ENCODE peak calls at places on chromosome 15, in nine cellular contexts. W, N, H, B, M, Z, K, C and G are unnamed samples.

GRCh38 chr15:67832965-67833503 is 6.8 kb downstream of the RNU6-1 start:
- DNase-seq in K (no peak), C (no peak), H (no peak), B (peak), N (no peak), W (no peak), M (no peak), Z (no peak), G (no peak)

GRCh38 chr15:34701536-34701935 is 53.3 kb downstream of the GJD2 start:
- DNase-seq in W (no peak), C (no peak), N (no peak), B (no peak), Z (no peak), H (no peak), M (peak), K (peak), G (no peak)

GRCh38 chr15:57298843-57299550 is 77.3 kb upstream of the CGNL1 start:
- DNase-seq in M (no peak), N (no peak), Z (peak), H (no peak), W (no peak), K (no peak), B (no peak), C (no peak), G (no peak)

GRCh38 chr15:87267798-87268197 is 988.7 kb downstream of the NTRK3 start:
- DNase-seq in W (peak), B (no peak), C (peak), Z (no peak), N (no peak), M (peak), H (no peak), K (peak), G (no peak)

GRCh38 chr15:35560258-35560657 is 14.3 kb upstream of the DPH6 start:
- DNase-seq in C (no peak), N (no peak), K (no peak), B (no peak), W (no peak), M (no peak), Z (no peak), H (no peak), G (no peak)

GRCh38 chr15:94412979-94413741 is 181.8 kb downstream of the MCTP2 start:
- DNase-seq in Z (peak), M (peak), W (peak), K (peak), C (no peak), N (no peak), H (no peak), B (no peak), G (no peak)

GRCh38 chr15:39338251-39338650 is 242.6 kb upstream of the THBS1 start:
- DNase-seq in N (no peak), K (no peak), M (no peak), B (no peak), C (no peak), H (no peak), Z (no peak), W (no peak), G (no peak)

GRCh38 chr15:49286649-49287394 is 116.8 kb downstream of the GALK2 start:
- DNase-seq in B (no peak), W (no peak), K (peak), C (no peak), N (no peak), H (no peak), Z (no peak), M (no peak), G (no peak)

GRCh38 chr15:80977627-80978036 is 12.0 kb downstream of the MESD start:
- DNase-seq in K (peak), N (peak), B (peak), C (no peak), H (peak), W (peak), M (peak), Z (peak), G (no peak)

GRCh38 chr15:78727561-78727960 is 83.7 kb downstream of the ADAMTS7 start:
- DNase-seq in C (no peak), H (no peak), K (peak), B (no peak), M (peak), W (no peak), Z (no peak), N (no peak), G (no peak)

GRCh38 chr15:60017538-60018199 is 13.6 kb downstream of the FOXB1 start:
- DNase-seq in M (peak), K (peak), W (peak), C (no peak), N (no peak), Z (peak), B (no peak), H (no peak), G (no peak)

GRCh38 chr15:43253431-43254403 is 13.0 kb downstream of the TGM5 start:
- DNase-seq in K (peak), C (no peak), N (peak), W (peak), H (no peak), M (peak), B (no peak), Z (no peak), G (peak)

GRCh38 chr15:44381223-44381622 is 46.2 kb upstream of the CTDSPL2 start:
- DNase-seq in H (no peak), W (no peak), Z (peak), C (no peak), M (peak), K (peak), N (no peak), B (no peak), G (no peak)

GRCh38 chr15:43799945-43800285 is at the start of gene SERINC4:
- DNase-seq in W (no peak), H (no peak), Z (no peak), M (no peak), B (no peak), K (no peak), N (no peak), C (no peak), G (no peak)

GRCh38 chr15:89482139-89482538 is 14.2 kb downstream of the RHCG start:
- DNase-seq in H (no peak), W (no peak), K (no peak), M (peak), Z (no peak), B (no peak), N (no peak), C (no peak), G (no peak)

GRCh38 chr15:57133127-57133968 is 214.9 kb downstream of the TCF12 start:
- DNase-seq in Z (no peak), M (no peak), C (peak), B (no peak), H (no peak), W (no peak), K (no peak), N (no peak), G (peak)

GRCh38 chr15:68637755-68638405 is 59.1 kb downstream of the CORO2B start:
- DNase-seq in B (peak), K (peak), W (no peak), N (no peak), Z (no peak), H (no peak), C (peak), M (peak), G (no peak)

GRCh38 chr15:63025460-63025859 is 17.1 kb upstream of the TPM1 start:
- DNase-seq in C (no peak), W (no peak), M (no peak), B (no peak), H (no peak), K (no peak), Z (peak), N (no peak), G (no peak)
- TF ChIP-seq CTCF in C (no peak), W (peak), M (no peak), B (no peak), H (no peak), K (no peak), Z (peak), N (no peak), G (no peak)

DNA sequence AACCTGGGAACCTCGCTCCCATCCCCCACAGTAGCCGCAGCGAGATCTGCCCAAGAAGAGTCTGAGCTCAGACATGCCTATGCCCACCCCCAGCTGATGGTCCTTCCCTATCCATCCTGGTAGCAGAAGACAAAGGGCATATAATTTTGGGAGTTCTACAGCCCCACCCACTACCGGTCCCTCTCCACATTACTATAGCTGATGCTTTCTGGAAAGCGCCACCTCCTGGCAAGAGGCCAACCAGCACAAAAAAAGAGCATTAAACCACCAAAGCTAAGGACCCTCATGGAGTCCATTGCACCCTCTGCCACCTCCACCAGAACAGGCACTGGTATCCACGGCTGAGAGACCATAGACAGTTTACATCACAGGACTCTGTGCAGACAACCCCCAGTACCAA is 168.4 kb downstream of the MEGF11 start:
- DNase-seq in W (peak), N (peak), Z (peak), H (no peak), K (no peak), C (no peak), B (peak), M (no peak), G (no peak)
- TF ChIP-seq CTCF in W (no peak), N (no peak), Z (peak), H (no peak), K (peak), C (no peak), B (no peak), M (no peak), G (no peak)

GRCh38 chr15:31472636-31473383 is 146.2 kb downstream of the KLF13 start:
- DNase-seq in K (peak), C (no peak), W (no peak), M (peak), H (peak), B (no peak), N (no peak), Z (no peak), G (peak)
- TF ChIP-seq CTCF in K (peak), C (no peak), W (no peak), M (no peak), H (no peak), B (no peak), N (no peak), Z (no peak), G (no peak)

DNA sequence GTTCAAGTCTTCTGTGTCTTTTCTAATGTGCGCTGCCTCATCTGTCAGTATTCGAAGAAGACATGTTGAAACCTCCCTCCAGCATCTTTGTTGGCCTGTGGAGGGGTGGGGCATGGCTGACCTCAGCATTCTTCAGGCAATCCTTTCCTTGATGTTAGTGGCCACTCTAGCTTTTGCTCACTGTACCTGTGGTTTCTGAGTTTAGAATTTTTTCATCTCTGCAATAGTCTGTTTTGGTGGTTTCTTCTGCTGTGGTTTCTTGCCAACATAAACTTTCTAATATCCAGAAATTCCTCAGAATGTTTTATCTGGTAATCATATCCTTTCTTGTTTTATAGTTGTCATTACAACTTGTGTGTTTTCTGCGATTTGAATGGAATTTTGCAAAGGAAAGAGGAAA is 251.3 kb upstream of the NR2E3 start:
- DNase-seq in W (peak), M (peak), H (no peak), K (peak), N (no peak), B (no peak), C (peak), Z (no peak), G (no peak)
- TF ChIP-seq CTCF in W (no peak), M (no peak), H (no peak), K (no peak), N (no peak), B (no peak), C (no peak), Z (no peak), G (no peak)

GRCh38 chr15:61644550-61644949 is 415.4 kb upstream of the RORA start:
- DNase-seq in Z (no peak), W (no peak), B (no peak), C (no peak), M (no peak), H (no peak), K (peak), N (no peak), G (no peak)
- TF ChIP-seq CTCF in Z (no peak), W (no peak), B (no peak), C (no peak), M (no peak), H (no peak), K (peak), N (no peak), G (no peak)

GRCh38 chr15:51692154-51692553 is 10.9 kb downstream of the SCG3 start:
- DNase-seq in K (no peak), W (no peak), B (no peak), N (no peak), C (no peak), H (no peak), M (no peak), Z (no peak), G (no peak)

GRCh38 chr15:51687565-51687964 is 6.3 kb downstream of the SCG3 start:
- DNase-seq in K (no peak), W (no peak), N (no peak), B (no peak), H (no peak), M (no peak), C (no peak), Z (no peak), G (no peak)

GRCh38 chr15:51688863-51689262 is 7.6 kb downstream of the SCG3 start:
- DNase-seq in K (peak), N (no peak), B (no peak), W (no peak), M (peak), Z (no peak), H (no peak), C (no peak), G (no peak)
- TF ChIP-seq CTCF in K (peak), N (no peak), B (no peak), W (peak), M (peak), Z (no peak), H (no peak), C (peak), G (no peak)

DNA sequence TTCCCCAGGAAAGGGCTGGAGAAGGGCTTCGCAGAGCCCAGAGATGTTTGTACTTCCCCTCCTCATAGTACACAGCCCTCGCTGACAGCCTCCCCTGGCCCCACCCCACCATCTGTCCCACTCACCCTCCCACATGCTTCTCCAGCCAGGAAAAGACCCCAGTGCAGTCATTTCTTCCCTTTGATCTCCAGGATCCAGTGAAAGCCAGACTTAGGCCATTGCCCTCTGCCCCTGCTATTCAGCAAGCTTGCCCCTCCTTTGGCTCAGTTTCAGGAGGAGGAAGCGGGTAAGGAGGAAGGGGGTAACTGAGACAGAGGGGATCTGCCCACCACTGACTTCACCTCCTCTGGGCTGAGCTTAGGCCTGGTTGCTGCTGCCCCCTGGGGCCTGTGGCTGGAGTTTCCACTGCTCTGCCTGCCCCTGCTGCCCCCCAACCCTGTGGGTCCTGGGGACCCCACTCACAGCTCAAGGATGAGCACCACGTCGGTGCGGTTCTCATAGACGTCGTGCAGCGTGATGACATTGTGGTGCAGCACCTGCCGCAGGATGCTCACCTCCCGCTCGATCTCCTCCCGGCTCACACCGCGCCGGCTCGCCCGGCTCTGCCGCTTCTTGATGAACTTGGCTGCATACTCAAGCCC is 63.1 kb downstream of the DAPK2 start:
- DNase-seq in K (no peak), N (no peak), M (no peak), Z (peak), H (no peak), B (no peak), W (no peak), C (no peak), G (peak)
- TF ChIP-seq CTCF in K (peak), N (no peak), M (no peak), Z (peak), H (no peak), B (no peak), W (peak), C (peak), G (no peak)